ENCODE peak calls at places on chromosome 4, in four cellular contexts. M is H1, V is mesenchymal stem cell, Y is trophoblast cell. O is an unnamed sample.

GRCh38 chr4:13640149-13640671 is 12.7 kb upstream of the BOD1L1 start:
- DNase-seq in M (peak; percentile 54), Y (no peak), V (peak; percentile 94), O (no peak)

GRCh38 chr4:186405957-186406356 is 140.0 kb downstream of the F11 start:
- DNase-seq in M (no peak), Y (no peak), V (no peak), O (no peak)

GRCh38 chr4:83113429-83113786 is 1.1 kb downstream of the PLAC8 start:
- DNase-seq in M (no peak), Y (no peak), V (peak; percentile 20), O (no peak)

GRCh38 chr4:114684462-114684861 is 85.9 kb downstream of the UGT8 start:
- DNase-seq in M (no peak), V (no peak), Y (no peak), O (no peak)

GRCh38 chr4:25903905-25904747 is 9.9 kb upstream of the SMIM20 start:
- DNase-seq in V (no peak), Y (no peak), M (no peak), O (no peak)

GRCh38 chr4:25569726-25570125 is 85.9 kb upstream of the SLC34A2 start:
- DNase-seq in Y (no peak), V (no peak), M (no peak), O (no peak)

GRCh38 chr4:141587897-141588296 is 48.5 kb upstream of the IL15 start:
- DNase-seq in Y (no peak), M (no peak), V (peak; percentile 9), O (no peak)

GRCh38 chr4:570754-571153 is 5.3 kb downstream of the TMEM271 start:
- DNase-seq in Y (no peak), V (no peak), M (no peak), O (no peak)

GRCh38 chr4:151207186-151207585 is 69.8 kb upstream of the PRSS48 start:
- DNase-seq in Y (no peak), M (no peak), V (no peak), O (no peak)

GRCh38 chr4:98261291-98262271 is at the start of gene RAP1GDS1:
- DNase-seq in M (no peak), V (peak; percentile 83), Y (peak; percentile 77), O (peak; percentile 35)

GRCh38 chr4:59553063-59553738 is 1646.9 kb upstream of the ADGRL3 start:
- DNase-seq in Y (peak; percentile 53), V (peak; percentile 48), M (no peak), O (no peak)

GRCh38 chr4:76589872-76590846 is 155.1 kb downstream of the SHROOM3 start:
- DNase-seq in V (peak; percentile 90), Y (peak; percentile 92), M (peak; percentile 85), O (peak; percentile 87)
- H2BK12ac ChIP-seq in V (peak overlapping the region; percentile 14), Y (peak overlapping the region; percentile 73), M (peak overlapping the region; percentile 92), O (no peak overlapping the region)

GRCh38 chr4:143359794-143360193 is 23.1 kb downstream of the GAB1 start:
- DNase-seq in V (no peak), M (no peak), Y (no peak), O (no peak)

GRCh38 chr4:143357161-143357845 is 20.6 kb downstream of the GAB1 start:
- DNase-seq in V (no peak), Y (no peak), M (no peak), O (no peak)

GRCh38 chr4:143356493-143356892 is 19.8 kb downstream of the GAB1 start:
- DNase-seq in V (no peak), M (no peak), Y (no peak), O (no peak)

GRCh38 chr4:143358923-143359694 is 22.4 kb downstream of the GAB1 start:
- DNase-seq in M (no peak), V (peak; percentile 84), Y (peak; percentile 68), O (no peak)

GRCh38 chr4:143358419-143358818 is 21.7 kb downstream of the GAB1 start:
- DNase-seq in Y (no peak), M (no peak), V (no peak), O (no peak)
- H3K4me3 ChIP-seq in Y (no peak overlapping the region), M (no peak overlapping the region), V (peak overlapping the region; percentile 13), O (no peak overlapping the region)

DNA sequence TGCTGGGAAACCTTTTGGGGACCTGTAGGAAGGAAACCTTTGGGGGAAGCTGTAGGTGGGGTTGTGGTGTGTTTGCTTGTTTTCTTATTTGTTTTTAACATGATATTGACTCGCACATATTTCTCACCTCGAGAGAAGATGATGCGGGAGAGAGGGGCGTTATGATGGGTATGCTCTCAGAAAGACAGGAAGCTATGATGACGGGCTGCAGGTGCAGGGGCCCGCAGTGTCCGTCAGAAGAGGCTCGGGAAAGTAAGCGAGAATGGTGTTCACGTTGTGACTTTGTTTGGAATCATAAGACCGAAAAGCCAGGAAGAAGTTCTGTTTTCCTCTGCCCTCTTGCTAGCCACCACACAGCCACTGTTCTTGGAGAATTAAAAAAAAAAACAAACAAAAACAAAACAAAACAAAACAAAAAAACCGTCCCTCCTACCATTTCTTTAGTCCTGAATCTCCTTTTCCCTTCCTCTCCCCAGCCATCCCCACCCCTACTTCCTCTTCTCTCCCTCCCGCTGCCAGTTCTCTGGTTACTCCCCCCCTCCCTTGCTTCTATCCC is 369 bp upstream of the BMP3 start:
- DNase-seq in Y (no peak), M (no peak), V (no peak), O (no peak)
- H2AFZ ChIP-seq in Y (no peak overlapping the region), M (peak overlapping the region; percentile 52), V (no peak overlapping the region), O (peak overlapping the region; percentile 84)

GRCh38 chr4:7941111-7942018 is 1.7 kb upstream of the AFAP1 start:
- DNase-seq in Y (peak; percentile 94), V (peak; percentile 66), M (no peak), O (no peak)
- H2BK12ac ChIP-seq in Y (peak overlapping the region; percentile 98), V (no peak overlapping the region), M (peak overlapping the region; percentile 89), O (no peak overlapping the region)

GRCh38 chr4:66687393-66687971 is 857.8 kb downstream of the CENPC start:
- DNase-seq in M (no peak), Y (no peak), V (no peak), O (no peak)

GRCh38 chr4:66681962-66682361 is 863.3 kb downstream of the CENPC start:
- DNase-seq in V (peak; percentile 56), Y (no peak), M (no peak), O (no peak)
- H3K4me3 ChIP-seq in V (no peak overlapping the region), Y (no peak overlapping the region), M (no peak overlapping the region), O (no peak overlapping the region)

DNA sequence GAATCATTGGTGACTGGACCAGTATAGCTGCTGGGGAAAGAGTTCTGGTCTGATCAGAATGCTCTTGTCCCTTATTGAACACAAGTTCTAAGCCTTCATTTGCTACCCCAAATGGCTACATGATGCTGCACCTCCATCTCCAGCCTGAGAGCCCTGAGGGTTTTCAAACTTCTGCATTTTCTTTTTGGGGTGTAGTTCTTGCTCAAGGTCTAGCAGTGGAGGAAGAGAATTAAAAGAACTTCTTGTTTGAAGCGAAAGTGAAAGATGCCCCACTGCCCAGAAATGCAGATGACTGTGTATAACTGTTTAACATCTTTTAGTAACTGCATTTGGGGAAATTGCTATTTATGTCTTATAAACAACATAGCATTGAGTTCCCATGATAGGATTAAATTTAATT is 38.5 kb downstream of the LAMTOR3 start:
- DNase-seq in V (no peak), M (no peak), Y (no peak), O (no peak)
- H2AFZ ChIP-seq in V (no peak overlapping the region), M (no peak overlapping the region), Y (no peak overlapping the region), O (no peak overlapping the region)

DNA sequence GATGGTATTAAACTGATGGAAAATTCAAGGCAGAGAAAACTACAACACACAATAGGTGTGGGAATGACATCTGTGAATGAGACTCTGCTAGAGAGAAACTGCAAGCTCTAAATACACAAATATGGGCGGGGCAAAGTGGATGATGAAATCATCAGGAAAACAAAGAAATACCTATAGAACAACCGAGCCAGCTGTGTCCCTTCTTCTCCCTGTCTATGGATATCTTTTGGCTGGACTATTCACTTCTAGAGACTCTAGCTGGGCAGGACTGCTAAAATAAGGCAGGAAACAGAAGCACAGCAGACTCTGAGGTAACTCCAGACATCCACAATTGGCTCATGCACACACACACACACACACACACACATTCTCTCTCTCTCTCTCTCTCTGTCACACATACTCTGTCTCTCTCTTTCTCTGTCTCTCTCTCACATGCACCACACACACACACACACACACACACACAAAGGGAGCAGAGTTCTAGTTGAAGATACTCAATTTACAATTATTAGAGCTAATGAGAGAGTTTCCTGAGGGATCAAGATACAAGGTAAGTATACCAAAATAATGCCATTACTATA is 27.2 kb upstream of the EDNRA start:
- DNase-seq in M (no peak), Y (no peak), V (peak; percentile 44), O (no peak)
- H2BK12ac ChIP-seq in M (no peak overlapping the region), Y (no peak overlapping the region), V (no peak overlapping the region), O (no peak overlapping the region)